ENCODE peak calls at places on chromosomes 3 and 15, in five cellular contexts. C is IMR-90, Z is H1, E is trophoblast cell, I is mesendoderm. Y is an unnamed sample.

GRCh38 chr3:106913111-106913698 is 464.0 kb upstream of the CCDC54 start:
- DNase-seq in C (peak), Z (peak), E (peak), I (peak), Y (peak)

GRCh38 chr3:183490653-183491052 is 62.2 kb upstream of the MCF2L2 start:
- DNase-seq in C (no peak), Z (peak), E (no peak), I (no peak), Y (no peak)

GRCh38 chr3:182636646-182637045 is 156.7 kb upstream of the ATP11B start:
- DNase-seq in C (no peak), Z (no peak), E (no peak), I (no peak), Y (no peak)

GRCh38 chr15:101045236-101045646 is 126.1 kb downstream of the LRRK1 start:
- DNase-seq in C (peak), Z (no peak), E (no peak), I (no peak), Y (no peak)

GRCh38 chr15:99703603-99704443 is 29.4 kb downstream of the LYSMD4 start:
- DNase-seq in C (peak), Z (no peak), E (peak), I (peak), Y (no peak)

GRCh38 chr3:188244395-188244861 is 90.5 kb downstream of the LPP start:
- DNase-seq in C (peak), Z (no peak), E (no peak), I (no peak), Y (no peak)

GRCh38 chr3:63450634-63451363 is 172.7 kb downstream of the SYNPR start:
- DNase-seq in C (no peak), Z (no peak), E (no peak), I (peak), Y (no peak)

GRCh38 chr3:185709241-185709955 is 115.4 kb downstream of the IGF2BP2 start:
- DNase-seq in C (no peak), Z (peak), E (no peak), I (no peak), Y (no peak)

GRCh38 chr3:108123326-108123725 is 32.5 kb upstream of the CD47 start:
- DNase-seq in C (no peak), Z (no peak), E (no peak), I (no peak), Y (no peak)

GRCh38 chr3:42804113-42804830 is at the start of gene HIGD1A:
- DNase-seq in C (peak), Z (peak), E (peak), I (peak), Y (peak)

GRCh38 chr15:37015025-37015424 is 85.3 kb downstream of the MEIS2 start:
- DNase-seq in C (no peak), Z (no peak), E (peak), I (no peak), Y (no peak)

GRCh38 chr3:11641683-11642407 is 1.9 kb downstream of the VGLL4 start:
- DNase-seq in C (peak), Z (no peak), E (no peak), I (peak), Y (no peak)

GRCh38 chr15:44713006-44713966 is 2.0 kb downstream of the B2M start:
- DNase-seq in C (peak), Z (no peak), E (no peak), I (peak), Y (no peak)

GRCh38 chr3:126548556-126549466 is 9.9 kb downstream of the C3orf22 start:
- DNase-seq in C (no peak), Z (peak), E (no peak), I (peak), Y (no peak)

GRCh38 chr15:90686435-90687218 is 30.5 kb upstream of the BLM start:
- DNase-seq in C (peak), Z (no peak), E (no peak), I (no peak), Y (no peak)

GRCh38 chr3:120182613-120183524 is 88.6 kb upstream of the GSK3B start:
- DNase-seq in C (peak), Z (peak), E (no peak), I (peak), Y (no peak)

GRCh38 chr3:31636693-31637442 is 104.1 kb downstream of the STT3B start:
- DNase-seq in C (no peak), Z (no peak), E (no peak), I (no peak), Y (no peak)

GRCh38 chr3:115819785-115820384 is 196.6 kb downstream of the GAP43 start:
- DNase-seq in C (peak), Z (no peak), E (peak), I (peak), Y (peak)

GRCh38 chr3:15405448-15406050 is 21.8 kb downstream of the METTL6 start:
- DNase-seq in C (peak), Z (no peak), E (no peak), I (peak), Y (peak)

GRCh38 chr3:178456942-178457341 is 79.3 kb upstream of the KCNMB2 start:
- DNase-seq in C (no peak), Z (no peak), E (no peak), I (peak), Y (no peak)

GRCh38 chr3:155739154-155739553 is 5.7 kb downstream of the PLCH1 start:
- DNase-seq in C (peak), Z (no peak), E (no peak), I (peak), Y (no peak)

GRCh38 chr3:163573324-163573723 is 1505.0 kb downstream of the SI start:
- DNase-seq in C (no peak), Z (no peak), E (no peak), I (no peak), Y (no peak)

GRCh38 chr15:98547741-98548166 is 100.6 kb upstream of the IGF1R start:
- DNase-seq in C (no peak), Z (peak), E (no peak), I (peak), Y (no peak)

GRCh38 chr3:23004971-23005370 is 198.2 kb upstream of the UBE2E2 start:
- DNase-seq in C (peak), Z (no peak), E (peak), I (no peak), Y (no peak)

GRCh38 chr3:165133188-165133899 is 55.0 kb upstream of the SI start:
- DNase-seq in C (no peak), Z (no peak), E (no peak), I (no peak), Y (no peak)

GRCh38 chr3:190265795-190266194 is 56.5 kb downstream of the CLDN1 start:
- DNase-seq in C (peak), Z (no peak), E (peak), I (no peak), Y (no peak)

GRCh38 chr3:44427683-44428082 is 49.8 kb downstream of the ZNF445 start:
- DNase-seq in C (no peak), Z (no peak), E (no peak), I (peak), Y (no peak)

GRCh38 chr3:197880361-197881339 is 69.3 kb upstream of the RPL35A start:
- DNase-seq in C (no peak), Z (no peak), E (no peak), I (no peak), Y (no peak)

GRCh38 chr3:37646865-37647264 is 214.8 kb upstream of the CTDSPL start:
- DNase-seq in C (no peak), Z (no peak), E (no peak), I (no peak), Y (no peak)

DNA sequence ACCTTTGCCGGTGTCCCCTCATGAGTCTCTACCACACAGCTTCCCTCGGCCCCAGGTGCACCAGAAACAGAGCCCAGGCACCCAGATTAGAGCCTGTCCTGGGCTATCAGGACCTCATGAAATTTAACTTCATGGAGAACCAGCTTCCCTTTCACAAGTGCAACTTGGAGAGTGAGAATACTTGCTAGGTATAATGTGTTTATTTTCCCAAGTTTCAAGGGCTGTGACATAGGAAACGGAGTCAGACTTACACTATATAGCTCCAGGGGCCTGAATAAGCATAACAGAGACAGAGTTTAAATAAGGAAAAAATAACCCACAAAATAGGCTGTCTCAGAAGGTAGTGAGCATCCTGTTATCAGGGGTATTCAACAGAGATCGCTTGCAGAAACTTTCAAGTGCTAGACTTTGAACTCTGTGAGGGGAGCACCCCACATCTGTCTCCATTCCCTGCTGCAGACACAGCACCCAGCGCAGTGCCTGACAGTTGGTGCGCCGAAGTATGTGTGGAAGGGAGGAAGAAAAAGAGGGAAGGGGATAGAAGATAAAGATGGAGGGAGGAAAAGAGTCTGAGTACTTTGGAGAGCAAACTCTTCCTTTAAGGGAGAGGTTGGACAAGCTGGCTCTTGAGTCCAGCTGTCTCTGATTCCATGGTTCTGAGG is 85.0 kb downstream of the CPN2 start:
- DNase-seq in C (no peak), Z (peak), E (no peak), I (no peak), Y (no peak)
- H3K27ac ChIP-seq in C (no peak), Z (no peak), E (no peak), I (no peak), Y (no peak)

GRCh38 chr3:50568947-50569749 is at the start of gene HEMK1:
- DNase-seq in C (peak), Z (peak), E (peak), I (peak), Y (peak)
- H2BK5ac ChIP-seq in C (peak), Z (peak), E (peak), I (peak), Y (peak)

GRCh38 chr15:51884041-51884440 is 54.6 kb downstream of the TMOD3 start:
- DNase-seq in C (no peak), Z (no peak), E (no peak), I (no peak), Y (no peak)

GRCh38 chr15:51888593-51889195 is 59.2 kb downstream of the TMOD3 start:
- DNase-seq in C (peak), Z (no peak), E (no peak), I (no peak), Y (no peak)

GRCh38 chr15:51887887-51888592 is 58.6 kb downstream of the TMOD3 start:
- DNase-seq in C (no peak), Z (no peak), E (no peak), I (no peak), Y (no peak)

GRCh38 chr15:51883436-51883835 is 54.0 kb downstream of the TMOD3 start:
- DNase-seq in C (peak), Z (no peak), E (no peak), I (no peak), Y (no peak)

DNA sequence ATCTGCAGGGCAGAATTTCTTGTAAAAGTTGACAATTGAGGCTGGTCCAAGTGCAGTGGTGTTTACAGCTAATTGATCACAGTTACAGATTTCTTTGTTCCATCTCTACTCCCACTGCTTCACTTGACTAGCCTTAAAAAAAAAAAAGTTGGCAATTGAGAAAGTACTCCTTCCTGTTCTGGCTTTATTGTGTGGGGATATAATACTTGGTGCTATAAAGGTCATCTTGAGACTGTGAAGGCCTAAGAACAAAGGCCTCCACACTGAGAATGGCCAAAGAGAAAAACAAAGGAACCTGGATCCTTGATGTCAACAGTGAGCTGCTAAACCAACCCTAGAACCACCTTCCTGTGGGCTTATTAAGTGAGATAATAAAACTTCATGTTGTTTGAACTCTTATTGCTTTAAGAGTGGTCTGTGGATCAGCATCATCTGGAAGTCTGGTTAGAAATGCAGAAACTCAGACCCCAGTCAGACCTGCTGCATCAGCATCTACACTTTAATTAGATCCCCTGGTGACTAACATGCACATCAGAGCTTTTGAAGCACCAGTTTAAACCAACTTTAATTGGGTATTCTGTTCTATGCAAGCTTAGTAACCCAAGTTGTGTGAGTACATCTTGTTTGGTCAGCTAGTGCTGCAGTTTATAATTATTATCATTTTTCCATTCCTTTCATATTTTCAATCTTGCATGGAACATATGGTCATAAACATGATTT is 55.2 kb downstream of the TMOD3 start:
- DNase-seq in C (peak), Z (no peak), E (no peak), I (no peak), Y (no peak)
- H3K27ac ChIP-seq in C (peak), Z (no peak), E (no peak), I (no peak), Y (no peak)

GRCh38 chr3:100149713-100150112 is 35.4 kb upstream of the FILIP1L start:
- DNase-seq in C (no peak), Z (no peak), E (no peak), I (no peak), Y (no peak)

GRCh38 chr3:100141576-100141975 is 27.3 kb upstream of the FILIP1L start:
- DNase-seq in C (no peak), Z (no peak), E (no peak), I (no peak), Y (no peak)

GRCh38 chr3:100149130-100149529 is 34.8 kb upstream of the FILIP1L start:
- DNase-seq in C (no peak), Z (no peak), E (no peak), I (no peak), Y (no peak)

GRCh38 chr3:100140976-100141375 is 26.7 kb upstream of the FILIP1L start:
- DNase-seq in C (no peak), Z (no peak), E (no peak), I (no peak), Y (no peak)

GRCh38 chr3:100144255-100144866 is 30.1 kb upstream of the FILIP1L start:
- DNase-seq in C (no peak), Z (no peak), E (no peak), I (no peak), Y (no peak)
- H2BK5ac ChIP-seq in C (no peak), Z (no peak), E (no peak), I (no peak), Y (no peak)

GRCh38 chr3:194485876-194486539 is 794 bp downstream of the ATP13A3 start:
- DNase-seq in C (peak), Z (no peak), E (peak), I (no peak), Y (no peak)

GRCh38 chr3:194486540-194487288 is at the start of gene ATP13A3:
- DNase-seq in C (peak), Z (peak), E (peak), I (peak), Y (peak)

GRCh38 chr3:194488007-194488742 is 1.4 kb upstream of the ATP13A3 start:
- DNase-seq in C (no peak), Z (no peak), E (peak), I (peak), Y (no peak)

GRCh38 chr3:194485471-194485875 is 1.3 kb downstream of the ATP13A3 start:
- DNase-seq in C (peak), Z (no peak), E (no peak), I (no peak), Y (no peak)

GRCh38 chr3:194487289-194488006 is 646 bp upstream of the ATP13A3 start:
- DNase-seq in C (no peak), Z (no peak), E (peak), I (no peak), Y (no peak)
- H3K27ac ChIP-seq in C (peak), Z (no peak), E (no peak), I (peak), Y (no peak)

GRCh38 chr15:93420050-93420452 is 331.0 kb upstream of the RGMA start:
- DNase-seq in C (no peak), Z (no peak), E (no peak), I (peak), Y (no peak)
- H2BK5ac ChIP-seq in C (no peak), Z (no peak), E (no peak), I (no peak), Y (no peak)

DNA sequence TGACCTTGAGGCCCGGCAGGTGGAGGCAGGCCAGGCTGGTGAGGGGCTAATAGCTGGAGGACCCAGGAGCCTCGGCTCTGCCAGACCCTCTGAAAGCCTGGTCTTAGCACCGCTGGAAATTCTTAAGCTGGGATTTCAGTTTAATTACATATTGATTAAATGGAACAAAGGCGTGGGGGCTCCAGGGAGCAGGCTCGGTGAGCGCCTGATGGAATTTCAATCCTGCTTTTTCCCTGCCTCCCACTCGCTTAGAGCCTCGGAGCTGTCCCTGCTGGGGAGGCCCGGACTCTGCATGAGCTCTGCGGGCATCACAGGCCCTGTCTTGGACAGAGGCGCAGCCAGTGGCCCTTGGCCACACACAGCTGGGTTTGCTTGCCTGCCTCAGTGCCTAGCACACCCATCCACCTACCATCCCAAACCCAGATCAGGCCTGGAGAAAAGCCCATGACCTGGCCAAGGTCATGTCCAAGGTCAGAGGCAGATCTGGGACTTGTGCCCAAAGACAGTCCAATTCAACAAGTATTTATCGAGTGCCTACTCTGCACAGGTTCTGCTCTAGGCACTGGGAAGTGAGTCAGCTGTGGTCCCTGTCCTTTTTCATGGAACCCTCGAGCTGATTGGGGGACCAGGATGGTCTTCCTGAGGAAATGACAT is 40.6 kb downstream of the LINGO1 start:
- DNase-seq in C (no peak), Z (no peak), E (no peak), I (no peak), Y (no peak)
- H3K27ac ChIP-seq in C (no peak), Z (no peak), E (no peak), I (no peak), Y (no peak)

DNA sequence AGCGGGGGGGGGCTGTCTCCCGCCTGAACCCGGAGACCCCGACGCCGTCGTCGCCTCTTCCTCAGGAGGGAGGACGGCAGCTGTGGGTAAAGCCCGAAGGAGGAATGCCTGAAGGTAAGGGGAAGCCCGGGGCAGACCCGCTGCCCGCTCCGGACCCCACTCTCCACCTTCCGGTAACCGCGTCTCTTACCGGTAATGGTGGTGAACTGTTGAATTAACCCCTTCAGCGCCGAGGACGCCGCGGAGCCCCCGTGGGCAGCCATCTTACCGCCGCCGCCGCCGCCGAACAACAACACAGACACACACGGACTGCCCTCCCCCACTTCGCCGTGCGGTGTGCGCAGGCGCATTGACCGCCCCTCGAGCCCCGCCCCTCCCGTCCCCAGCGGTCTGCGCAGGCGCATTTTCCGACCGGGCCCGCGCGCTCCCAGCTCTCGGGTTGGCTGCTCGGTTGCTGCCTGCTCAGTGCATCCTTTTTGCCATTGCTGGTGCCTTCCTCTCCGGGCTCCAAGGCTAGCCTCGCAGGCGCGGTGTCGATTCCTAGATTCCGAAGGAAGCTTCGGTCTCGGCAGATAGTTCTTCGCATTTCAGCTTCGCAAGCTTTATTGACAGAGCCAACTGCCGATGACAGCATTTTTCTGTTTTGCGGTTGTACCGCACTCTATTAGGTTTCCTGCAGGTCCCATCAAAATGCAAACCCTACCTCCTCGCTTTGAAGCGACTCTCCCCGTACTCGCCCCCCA is at the start of gene UBXN7:
- DNase-seq in C (peak), Z (peak), E (peak), I (peak), Y (peak)
- H2BK5ac ChIP-seq in C (peak), Z (peak), E (peak), I (peak), Y (peak)

GRCh38 chr3:58274027-58274614 is 31.9 kb upstream of the RPP14 start:
- DNase-seq in C (peak), Z (no peak), E (no peak), I (no peak), Y (no peak)

GRCh38 chr3:58270485-58270884 is 32.9 kb downstream of the ABHD6 start:
- DNase-seq in C (no peak), Z (no peak), E (no peak), I (no peak), Y (no peak)

GRCh38 chr3:58272891-58273290 is 33.2 kb upstream of the RPP14 start:
- DNase-seq in C (peak), Z (no peak), E (no peak), I (no peak), Y (no peak)

GRCh38 chr3:58269356-58269755 is 31.8 kb downstream of the ABHD6 start:
- DNase-seq in C (no peak), Z (no peak), E (no peak), I (no peak), Y (no peak)

GRCh38 chr3:58271901-58272501 is 34.0 kb upstream of the RPP14 start:
- DNase-seq in C (peak), Z (no peak), E (peak), I (no peak), Y (no peak)
- H3K27ac ChIP-seq in C (peak), Z (no peak), E (no peak), I (no peak), Y (no peak)

Y was measured in neuronal stem cell.